ENCODE peak calls at places on chromosomes 5 and 9, in ten cellular contexts. N is Panc1; S is adipocyte; I is psoas muscle; H is sigmoid colon; M is neuronal stem cell; E is CD8-positive, alpha-beta T cell; F is IMR-90; R is uterus; K is AG04450. V is an unnamed sample.

GRCh38 chr9:98523231-98523901 is 185.4 kb downstream of the GABBR2 start:
- DNase-seq in N (no peak), S (no peak), I (no peak), H (no peak), M (no peak), E (no peak), F (peak; percentile 62), R (no peak), K (no peak), V (no peak)

GRCh38 chr5:98570010-98570409 is 203.5 kb upstream of the RGMB start:
- DNase-seq in N (peak; percentile 13), S (peak; percentile 50), I (no peak), H (no peak), M (no peak), E (no peak), F (peak; percentile 82), R (no peak), K (no peak), V (no peak)

GRCh38 chr9:13139641-13140171 is 139.8 kb downstream of the MPDZ start:
- DNase-seq in N (peak; percentile 10), S (peak; percentile 89), I (no peak), H (no peak), M (peak; percentile 26), E (no peak), F (peak; percentile 91), R (no peak), K (peak; percentile 64), V (no peak)

GRCh38 chr5:89769975-89770374 is 639.6 kb downstream of the CETN3 start:
- DNase-seq in N (no peak), S (peak; percentile 24), I (no peak), H (no peak), M (no peak), E (no peak), F (peak; percentile 1), R (no peak), K (peak; percentile 2), V (no peak)

GRCh38 chr9:18447131-18447530 is 26.8 kb upstream of the ADAMTSL1 start:
- DNase-seq in N (no peak), S (peak; percentile 19), I (no peak), H (peak; percentile 79), M (no peak), E (no peak), F (no peak), R (peak; percentile 65), K (no peak), V (no peak)

GRCh38 chr5:80346055-80346454 is 26.3 kb downstream of the SPZ1 start:
- DNase-seq in N (peak; percentile 13), S (peak; percentile 2), I (no peak), H (no peak), M (no peak), E (peak; percentile 4), F (no peak), R (no peak), K (no peak), V (no peak)

GRCh38 chr9:130895038-130895437 is 1.6 kb downstream of the QRFP start:
- DNase-seq in N (no peak), S (no peak), I (no peak), H (no peak), M (no peak), E (no peak), F (no peak), R (no peak), K (no peak), V (no peak)

GRCh38 chr9:78967557-78968212 is 604.1 kb upstream of the TLE4 start:
- DNase-seq in N (no peak), S (peak; percentile 9), I (no peak), H (no peak), M (no peak), E (no peak), F (peak; percentile 28), R (no peak), K (no peak), V (no peak)

GRCh38 chr9:91131433-91131839 is 230.3 kb downstream of the AUH start:
- DNase-seq in N (peak; percentile 58), S (peak; percentile 92), I (peak; percentile 59), H (peak; percentile 87), M (no peak), E (no peak), F (peak; percentile 100), R (peak; percentile 73), K (peak; percentile 92), V (no peak)

GRCh38 chr5:98463222-98463621 is 310.2 kb upstream of the RGMB start:
- DNase-seq in N (no peak), S (no peak), I (no peak), H (no peak), M (no peak), E (no peak), F (no peak), R (no peak), K (no peak), V (no peak)

GRCh38 chr9:131291795-131292315 is 2.3 kb downstream of the PLPP7 start:
- DNase-seq in N (no peak), S (no peak), I (no peak), H (no peak), M (no peak), E (no peak), F (no peak), R (no peak), K (no peak), V (no peak)

DNA sequence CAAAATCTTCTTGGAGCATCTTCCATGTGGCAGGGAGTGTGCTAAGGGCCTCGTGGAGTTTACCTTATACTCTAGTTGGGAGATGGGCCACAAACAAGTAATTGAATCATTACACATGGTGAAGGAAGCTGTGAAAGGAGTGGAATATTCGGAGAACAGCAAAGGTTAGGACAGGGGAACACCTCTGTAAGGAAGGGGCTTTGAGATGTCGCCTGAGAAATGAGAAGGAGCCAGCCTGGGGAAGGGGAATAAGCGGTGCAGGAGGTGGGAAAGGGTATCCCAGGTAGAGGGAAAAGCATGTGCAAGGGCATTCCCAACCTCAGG is 2.2 kb upstream of the STOM start:
- DNase-seq in N (no peak), S (no peak), I (no peak), H (no peak), M (no peak), E (no peak), F (no peak), R (no peak), K (no peak), V (no peak)
- H3K9me3 ChIP-seq in N (no peaks in the 10 kb centered on the region), S (no peaks in the 10 kb centered on the region), I (no peaks in the 10 kb centered on the region), H (no peaks in the 10 kb centered on the region), M (peaks cover 4% of the 10 kb centered on the region), E (no peaks in the 10 kb centered on the region), F (no peaks in the 10 kb centered on the region), R (no peaks in the 10 kb centered on the region), K (peaks cover 9% of the 10 kb centered on the region), V (no peaks in the 10 kb centered on the region)

GRCh38 chr5:178770621-178771020 is 40.2 kb upstream of the ZNF354A start:
- DNase-seq in N (no peak), S (no peak), I (no peak), H (peak; percentile 15), M (no peak), E (no peak), F (no peak), R (no peak), K (no peak), V (no peak)

GRCh38 chr5:178766936-178767912 is 36.8 kb upstream of the ZNF354A start:
- DNase-seq in N (no peak), S (no peak), I (no peak), H (peak; percentile 40), M (no peak), E (no peak), F (no peak), R (no peak), K (no peak), V (no peak)

GRCh38 chr5:178765753-178766300 is 35.4 kb upstream of the ZNF354A start:
- DNase-seq in N (no peak), S (no peak), I (no peak), H (peak; percentile 21), M (no peak), E (no peak), F (no peak), R (no peak), K (no peak), V (no peak)

GRCh38 chr5:178769617-178770290 is 39.3 kb upstream of the ZNF354A start:
- DNase-seq in N (no peak), S (no peak), I (no peak), H (peak; percentile 54), M (no peak), E (no peak), F (no peak), R (no peak), K (no peak), V (no peak)

GRCh38 chr5:178768371-178769260 is 38.2 kb upstream of the ZNF354A start:
- DNase-seq in N (no peak), S (no peak), I (no peak), H (peak; percentile 48), M (no peak), E (no peak), F (no peak), R (no peak), K (no peak), V (no peak)
- H3K9me3 ChIP-seq in N (no peaks in the 10 kb centered on the region), S (peaks cover 10% of the 10 kb centered on the region), I (peaks cover 4% of the 10 kb centered on the region), H (no peaks in the 10 kb centered on the region), M (no peaks in the 10 kb centered on the region), E (no peaks in the 10 kb centered on the region), F (peaks cover 52% of the 10 kb centered on the region), R (no peaks in the 10 kb centered on the region), K (peaks cover 70% of the 10 kb centered on the region), V (no peaks in the 10 kb centered on the region)

GRCh38 chr9:20788526-20789421 is 104.7 kb downstream of the FOCAD start:
- DNase-seq in N (no peak), S (peak; percentile 37), I (no peak), H (no peak), M (no peak), E (no peak), F (no peak), R (no peak), K (no peak), V (no peak)

GRCh38 chr9:20791682-20792081 is 107.6 kb downstream of the FOCAD start:
- DNase-seq in N (no peak), S (no peak), I (no peak), H (no peak), M (no peak), E (no peak), F (no peak), R (no peak), K (no peak), V (no peak)

GRCh38 chr9:20786807-20787206 is 102.7 kb downstream of the FOCAD start:
- DNase-seq in N (no peak), S (no peak), I (peak; percentile 46), H (no peak), M (no peak), E (no peak), F (no peak), R (no peak), K (no peak), V (no peak)

DNA sequence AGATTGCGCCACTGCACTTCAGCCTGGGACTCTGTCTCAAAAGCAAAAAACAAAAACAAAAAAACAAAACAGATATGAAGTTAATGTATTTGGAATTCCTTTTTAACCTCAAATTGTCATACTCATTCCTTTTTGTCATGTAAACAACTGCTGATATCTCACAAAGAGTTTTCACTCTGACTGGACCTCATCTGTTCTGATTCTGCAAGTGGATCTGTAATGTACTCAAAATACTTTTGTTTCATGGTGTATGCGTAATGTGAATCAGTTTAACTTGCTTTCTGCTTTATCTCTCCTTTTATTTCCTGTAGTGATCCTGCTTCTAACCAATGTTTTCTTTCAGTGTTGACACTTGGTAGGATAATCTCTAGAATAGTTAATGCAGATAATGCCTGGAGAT is 106.7 kb downstream of the FOCAD start:
- DNase-seq in N (no peak), S (no peak), I (no peak), H (no peak), M (no peak), E (no peak), F (no peak), R (no peak), K (no peak), V (no peak)
- H3K9me3 ChIP-seq in N (no peaks in the 10 kb centered on the region), S (no peaks in the 10 kb centered on the region), I (no peaks in the 10 kb centered on the region), H (no peaks in the 10 kb centered on the region), M (no peaks in the 10 kb centered on the region), E (no peaks in the 10 kb centered on the region), F (no peaks in the 10 kb centered on the region), R (no peaks in the 10 kb centered on the region), K (no peaks in the 10 kb centered on the region), V (no peaks in the 10 kb centered on the region)

GRCh38 chr9:93336720-93337119 is 114.8 kb upstream of the FAM120A start:
- DNase-seq in N (no peak), S (no peak), I (no peak), H (no peak), M (no peak), E (no peak), F (no peak), R (no peak), K (no peak), V (no peak)
- H3K9me3 ChIP-seq in N (no peaks in the 10 kb centered on the region), S (peaks cover 29% of the 10 kb centered on the region), I (peaks cover 10% of the 10 kb centered on the region), H (no peaks in the 10 kb centered on the region), M (peaks cover 14% of the 10 kb centered on the region), E (no peaks in the 10 kb centered on the region), F (no peaks in the 10 kb centered on the region), R (no peaks in the 10 kb centered on the region), K (no peaks in the 10 kb centered on the region), V (no peaks in the 10 kb centered on the region)